ENCODE peak calls at places on chromosome 1, in ten cellular contexts. Y is SK-N-SH, K is psoas muscle, P is fibroblast of lung, Z is mesendoderm, M is prostate gland, O is aorta, I is foreskin fibroblast, E is heart right ventricle, F is body of pancreas. R is an unnamed sample.

GRCh38 chr1:78184460-78185072 is 138.8 kb downstream of the GIPC2 start:
- DNase-seq in K (no peak), Z (no peak), E (no peak), F (no peak), I (no peak), P (no peak), O (no peak), M (no peak), Y (no peak), R (no peak)

GRCh38 chr1:160858127-160858909 is 4.4 kb downstream of the CD244 start:
- DNase-seq in I (no peak), M (no peak), Z (no peak), P (no peak), F (peak; percentile 38), K (no peak), O (no peak), E (no peak), Y (no peak), R (no peak)

GRCh38 chr1:114033961-114034360 is 54.7 kb downstream of the OLFML3 start:
- DNase-seq in I (no peak), E (no peak), O (no peak), M (peak; percentile 33), F (no peak), Z (no peak), Y (no peak), K (no peak), P (no peak), R (no peak)

GRCh38 chr1:237191403-237191802 is 149.4 kb downstream of the RYR2 start:
- DNase-seq in Y (no peak), Z (no peak), K (no peak), O (no peak), P (no peak), M (no peak), F (no peak), I (no peak), E (no peak), R (no peak)

GRCh38 chr1:167093863-167094516 is at the start of gene STYXL2:
- DNase-seq in K (peak; percentile 64), F (no peak), O (no peak), Z (peak; percentile 80), E (peak; percentile 58), I (no peak), M (no peak), Y (no peak), P (no peak), R (no peak)

GRCh38 chr1:16420719-16421118 is 16.5 kb downstream of the SPATA21 start:
- DNase-seq in E (no peak), K (no peak), I (no peak), P (no peak), O (no peak), F (no peak), M (no peak), Y (no peak), Z (no peak), R (no peak)

GRCh38 chr1:41020654-41021053 is 871 bp downstream of the SLFNL1 start:
- DNase-seq in E (no peak), M (no peak), O (no peak), P (no peak), Y (peak; percentile 29), I (no peak), K (no peak), F (no peak), Z (no peak), R (no peak)

GRCh38 chr1:75135829-75136142 is 1.6 kb downstream of the LHX8 start:
- DNase-seq in M (no peak), Z (peak; percentile 28), F (no peak), O (no peak), Y (no peak), E (no peak), K (no peak), P (peak; percentile 43), I (no peak), R (no peak)

GRCh38 chr1:167713330-167714081 is 8.3 kb upstream of the MPZL1 start:
- DNase-seq in F (no peak), P (peak; percentile 37), Y (peak; percentile 51), Z (peak; percentile 62), M (no peak), E (peak; percentile 23), I (no peak), K (peak; percentile 33), O (peak; percentile 80), R (no peak)

GRCh38 chr1:35838693-35839245 is 31.0 kb downstream of the AGO4 start:
- DNase-seq in I (peak; percentile 1), Y (no peak), P (no peak), O (no peak), K (no peak), M (no peak), F (no peak), Z (no peak), E (no peak), R (no peak)

GRCh38 chr1:100719490-100719889 is at the start of gene VCAM1:
- DNase-seq in O (no peak), I (no peak), E (peak; percentile 23), F (no peak), K (no peak), P (no peak), M (no peak), Z (peak; percentile 42), Y (no peak), R (no peak)

GRCh38 chr1:54180666-54181360 is 19.0 kb downstream of the CYB5RL start:
- DNase-seq in O (no peak), K (no peak), F (no peak), P (no peak), Y (no peak), E (no peak), Z (no peak), I (no peak), M (no peak), R (no peak)

GRCh38 chr1:52667290-52667689 is 30.9 kb downstream of the COA7 start:
- DNase-seq in E (no peak), Y (no peak), K (no peak), M (no peak), P (no peak), F (no peak), I (no peak), O (no peak), Z (no peak), R (no peak)
- H3K4me3 ChIP-seq in E (no peak overlapping the region), Y (no peak overlapping the region), K (no peak overlapping the region), M (no peak overlapping the region), P (no peak overlapping the region), F (no peak overlapping the region), I (no peak overlapping the region), O (no peak overlapping the region), Z (no peak overlapping the region), R (no peak overlapping the region)

GRCh38 chr1:198933506-198933905 is 294.7 kb downstream of the PTPRC start:
- DNase-seq in M (no peak), E (no peak), F (no peak), P (no peak), K (no peak), Y (no peak), I (no peak), O (no peak), Z (no peak), R (no peak)
- H3K4me3 ChIP-seq in M (no peak overlapping the region), E (peak overlapping the region; percentile 80), F (no peak overlapping the region), P (peak overlapping the region; percentile 10), K (no peak overlapping the region), Y (peak overlapping the region; percentile 78), I (peak overlapping the region; percentile 22), O (no peak overlapping the region), Z (no peak overlapping the region), R (no peak overlapping the region)

DNA sequence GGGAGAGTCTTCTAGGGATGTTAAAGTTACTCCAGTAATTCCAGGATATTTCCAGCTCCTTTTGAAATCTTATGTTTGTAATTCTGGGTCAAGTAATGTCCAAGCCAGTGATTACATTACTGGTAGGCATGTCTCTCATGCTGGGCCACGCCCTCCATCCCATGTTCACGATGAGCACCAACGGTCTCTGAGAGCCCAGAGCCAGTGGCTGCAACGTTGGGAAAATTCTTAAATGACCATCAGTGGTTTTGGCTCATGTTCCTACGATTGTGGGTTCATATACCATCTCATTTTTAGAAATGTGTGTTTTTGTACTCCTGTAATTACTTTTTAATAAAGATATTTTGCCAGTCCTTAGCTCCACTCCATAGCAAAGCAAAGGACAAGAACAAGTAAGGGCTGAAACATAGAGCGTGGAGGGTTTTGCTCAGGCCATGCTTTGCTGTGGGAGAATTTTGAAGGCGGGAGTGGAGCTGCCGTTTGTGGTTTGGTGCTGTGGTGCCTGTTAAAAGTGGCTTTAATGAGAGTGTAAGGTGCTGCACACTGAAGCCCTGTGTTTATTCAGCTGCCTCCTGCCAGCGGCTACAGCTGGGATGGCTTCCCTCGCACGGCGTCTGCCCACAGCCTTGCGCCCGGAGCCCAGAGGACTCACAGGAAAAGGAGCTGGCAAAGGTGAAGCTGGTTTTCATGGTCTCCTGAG is 28.9 kb downstream of the VANGL1 start:
- DNase-seq in P (peak; percentile 61), E (no peak), M (peak; percentile 38), Z (no peak), F (peak; percentile 63), I (no peak), Y (no peak), K (no peak), O (no peak), R (no peak)
- H3K4me3 ChIP-seq in P (no peak overlapping the region), E (no peak overlapping the region), M (no peak overlapping the region), Z (no peak overlapping the region), F (no peak overlapping the region), I (no peak overlapping the region), Y (no peak overlapping the region), K (no peak overlapping the region), O (no peak overlapping the region), R (no peak overlapping the region)

GRCh38 chr1:112397051-112397471 is 1.0 kb downstream of the CTTNBP2NL start:
- DNase-seq in M (no peak), Y (no peak), K (no peak), Z (no peak), E (no peak), F (no peak), O (no peak), I (no peak), P (no peak), R (no peak)

GRCh38 chr1:112396668-112397025 is 633 bp downstream of the CTTNBP2NL start:
- DNase-seq in I (no peak), F (no peak), P (peak; percentile 33), Y (no peak), Z (peak; percentile 51), E (no peak), M (no peak), O (no peak), K (no peak), R (no peak)

GRCh38 chr1:112395832-112396667 is at the start of gene CTTNBP2NL:
- DNase-seq in Y (peak; percentile 95), M (peak; percentile 98), E (peak; percentile 98), P (peak; percentile 95), I (peak; percentile 94), K (peak; percentile 97), Z (peak; percentile 99), F (peak; percentile 97), O (peak; percentile 98), R (peak; percentile 63)

GRCh38 chr1:112394743-112395062 is 1.3 kb upstream of the CTTNBP2NL start:
- DNase-seq in Z (no peak), F (no peak), M (no peak), P (no peak), I (no peak), E (no peak), O (no peak), K (no peak), Y (no peak), R (no peak)

DNA sequence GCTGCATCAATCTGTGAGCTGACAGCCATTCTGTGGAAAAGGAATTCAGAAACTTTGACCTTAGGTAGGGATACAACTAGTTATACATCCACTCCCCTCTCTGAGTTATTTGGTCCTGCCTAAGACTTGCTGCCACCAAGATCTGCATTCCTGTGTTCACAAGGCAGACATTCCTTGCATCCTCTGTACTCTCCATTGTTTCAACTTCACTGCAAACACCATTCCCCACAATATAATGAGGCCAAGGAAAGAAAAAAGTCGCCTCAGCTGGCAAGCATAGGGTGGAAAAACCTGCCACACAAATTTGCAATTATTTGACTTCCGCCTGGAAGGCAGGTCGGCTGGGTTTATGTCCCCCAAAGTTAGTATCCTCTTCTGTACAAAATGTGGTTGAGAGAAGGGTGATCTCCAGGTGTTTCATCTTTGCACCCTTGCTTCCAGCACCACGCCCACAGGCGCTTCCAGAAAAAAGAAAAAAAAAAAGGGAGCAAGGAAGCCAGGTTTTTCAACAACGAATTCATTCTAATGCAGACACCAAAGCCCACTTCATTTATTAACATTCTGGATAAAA is 668 bp upstream of the CTTNBP2NL start:
- DNase-seq in K (no peak), P (no peak), E (no peak), F (no peak), O (no peak), I (no peak), Y (no peak), Z (peak; percentile 83), M (no peak), R (no peak)
- H3K4me3 ChIP-seq in K (peak overlapping the region; percentile 98), P (peak overlapping the region; percentile 67), E (peak overlapping the region; percentile 93), F (peak overlapping the region; percentile 94), O (peak overlapping the region; percentile 93), I (peak overlapping the region; percentile 98), Y (peak overlapping the region; percentile 97), Z (peak overlapping the region; percentile 61), M (peak overlapping the region; percentile 76), R (peak overlapping the region; percentile 90)